ENCODE peak calls at places on chromosome 20, in nine cellular contexts. One of them, this sample, is unnamed. For H3K36me3, the result is how much of the 10 kb centered on the place peaks cover.

GRCh38 chr20:16501236-16501635 is 72.0 kb downstream of the KIF16B start:
- DNase-seq in fibroblast of lung: no peak
- DNase-seq in heart left ventricle: no peak
- DNase-seq in mucosa of descending colon: no peak
- DNase-seq in CD8-positive, alpha-beta T cell: no peak
- DNase-seq in hepatocyte: no peak
- DNase-seq in tibial artery: no peak
- DNase-seq in brain microvascular endothelial cell: no peak
- DNase-seq in A673: no peak
- DNase-seq in this sample: no peak

GRCh38 chr20:19495905-19496703 is 262.0 kb upstream of the RIN2 start:
- DNase-seq in fibroblast of lung: peak
- DNase-seq in mucosa of descending colon: no peak
- DNase-seq in A673: no peak
- DNase-seq in heart left ventricle: no peak
- DNase-seq in hepatocyte: no peak
- DNase-seq in brain microvascular endothelial cell: no peak
- DNase-seq in CD8-positive, alpha-beta T cell: no peak
- DNase-seq in tibial artery: peak
- DNase-seq in this sample: no peak

GRCh38 chr20:50548396-50548795 is 38.2 kb downstream of the PTPN1 start:
- DNase-seq in brain microvascular endothelial cell: no peak
- DNase-seq in hepatocyte: no peak
- DNase-seq in fibroblast of lung: no peak
- DNase-seq in mucosa of descending colon: peak
- DNase-seq in A673: no peak
- DNase-seq in CD8-positive, alpha-beta T cell: no peak
- DNase-seq in heart left ventricle: no peak
- DNase-seq in tibial artery: no peak
- DNase-seq in this sample: no peak

GRCh38 chr20:51934301-51935002 is 132.1 kb upstream of the SALL4 start:
- DNase-seq in fibroblast of lung: no peak
- DNase-seq in brain microvascular endothelial cell: no peak
- DNase-seq in hepatocyte: peak
- DNase-seq in heart left ventricle: no peak
- DNase-seq in tibial artery: no peak
- DNase-seq in CD8-positive, alpha-beta T cell: no peak
- DNase-seq in mucosa of descending colon: no peak
- DNase-seq in A673: peak
- DNase-seq in this sample: no peak

GRCh38 chr20:39960522-39961420 is 728.3 kb downstream of the MAFB start:
- DNase-seq in A673: peak
- DNase-seq in hepatocyte: no peak
- DNase-seq in heart left ventricle: no peak
- DNase-seq in tibial artery: no peak
- DNase-seq in mucosa of descending colon: no peak
- DNase-seq in brain microvascular endothelial cell: no peak
- DNase-seq in CD8-positive, alpha-beta T cell: no peak
- DNase-seq in fibroblast of lung: no peak
- DNase-seq in this sample: peak

GRCh38 chr20:45911486-45912343 is at the start of gene PLTP:
- DNase-seq in hepatocyte: peak
- DNase-seq in heart left ventricle: peak
- DNase-seq in A673: peak
- DNase-seq in mucosa of descending colon: peak
- DNase-seq in fibroblast of lung: peak
- DNase-seq in tibial artery: peak
- DNase-seq in CD8-positive, alpha-beta T cell: peak
- DNase-seq in brain microvascular endothelial cell: peak
- DNase-seq in this sample: peak

GRCh38 chr20:33789109-33789857 is 21.9 kb upstream of the CHMP4B start:
- DNase-seq in fibroblast of lung: peak
- DNase-seq in brain microvascular endothelial cell: peak
- DNase-seq in CD8-positive, alpha-beta T cell: no peak
- DNase-seq in mucosa of descending colon: peak
- DNase-seq in A673: no peak
- DNase-seq in heart left ventricle: peak
- DNase-seq in hepatocyte: peak
- DNase-seq in tibial artery: no peak
- DNase-seq in this sample: peak

GRCh38 chr20:23112595-23112994 is 26.5 kb upstream of the CD93 start:
- DNase-seq in heart left ventricle: no peak
- DNase-seq in brain microvascular endothelial cell: no peak
- DNase-seq in hepatocyte: no peak
- DNase-seq in A673: no peak
- DNase-seq in tibial artery: no peak
- DNase-seq in mucosa of descending colon: no peak
- DNase-seq in fibroblast of lung: no peak
- DNase-seq in CD8-positive, alpha-beta T cell: no peak
- DNase-seq in this sample: no peak

GRCh38 chr20:49569403-49570115 is 1.6 kb upstream of the PTGIS start:
- DNase-seq in A673: no peak
- DNase-seq in fibroblast of lung: peak
- DNase-seq in mucosa of descending colon: no peak
- DNase-seq in heart left ventricle: no peak
- DNase-seq in hepatocyte: no peak
- DNase-seq in tibial artery: peak
- DNase-seq in CD8-positive, alpha-beta T cell: no peak
- DNase-seq in brain microvascular endothelial cell: peak
- DNase-seq in this sample: peak

GRCh38 chr20:46062621-46063020 is 27.1 kb downstream of the NCOA5 start:
- DNase-seq in tibial artery: no peak
- DNase-seq in A673: no peak
- DNase-seq in mucosa of descending colon: no peak
- DNase-seq in fibroblast of lung: no peak
- DNase-seq in hepatocyte: no peak
- DNase-seq in CD8-positive, alpha-beta T cell: no peak
- DNase-seq in heart left ventricle: no peak
- DNase-seq in brain microvascular endothelial cell: no peak
- DNase-seq in this sample: no peak

GRCh38 chr20:1388706-1389483 is 4.0 kb downstream of the FKBP1A start:
- DNase-seq in mucosa of descending colon: no peak
- DNase-seq in hepatocyte: no peak
- DNase-seq in heart left ventricle: no peak
- DNase-seq in fibroblast of lung: no peak
- DNase-seq in CD8-positive, alpha-beta T cell: peak
- DNase-seq in tibial artery: no peak
- DNase-seq in A673: no peak
- DNase-seq in brain microvascular endothelial cell: no peak
- DNase-seq in this sample: no peak

GRCh38 chr20:44884907-44885391 is 556 bp upstream of the YWHAB start:
- DNase-seq in hepatocyte: no peak
- DNase-seq in brain microvascular endothelial cell: no peak
- DNase-seq in heart left ventricle: no peak
- DNase-seq in A673: no peak
- DNase-seq in fibroblast of lung: no peak
- DNase-seq in tibial artery: no peak
- DNase-seq in mucosa of descending colon: no peak
- DNase-seq in CD8-positive, alpha-beta T cell: no peak
- DNase-seq in this sample: no peak

GRCh38 chr20:15916623-15917022 is 656.6 kb downstream of the KIF16B start:
- DNase-seq in tibial artery: no peak
- DNase-seq in heart left ventricle: no peak
- DNase-seq in A673: no peak
- DNase-seq in fibroblast of lung: no peak
- DNase-seq in CD8-positive, alpha-beta T cell: no peak
- DNase-seq in brain microvascular endothelial cell: no peak
- DNase-seq in hepatocyte: no peak
- DNase-seq in mucosa of descending colon: no peak
- DNase-seq in this sample: no peak

GRCh38 chr20:47265984-47266383 is 90.5 kb downstream of the ZMYND8 start:
- DNase-seq in fibroblast of lung: no peak
- DNase-seq in heart left ventricle: no peak
- DNase-seq in mucosa of descending colon: no peak
- DNase-seq in tibial artery: no peak
- DNase-seq in A673: no peak
- DNase-seq in CD8-positive, alpha-beta T cell: no peak
- DNase-seq in brain microvascular endothelial cell: no peak
- DNase-seq in hepatocyte: no peak
- DNase-seq in this sample: no peak
- H3K36me3 ChIP-seq in fibroblast of lung: under half
- H3K36me3 ChIP-seq in heart left ventricle: under half
- H3K36me3 ChIP-seq in mucosa of descending colon: under half
- H3K36me3 ChIP-seq in tibial artery: under half
- H3K36me3 ChIP-seq in A673: under half
- H3K36me3 ChIP-seq in CD8-positive, alpha-beta T cell: under half
- H3K36me3 ChIP-seq in brain microvascular endothelial cell: half or more
- H3K36me3 ChIP-seq in hepatocyte: under half
- H3K36me3 ChIP-seq in this sample: half or more

GRCh38 chr20:62047666-62048345 is 17.9 kb downstream of the TAF4 start:
- DNase-seq in heart left ventricle: no peak
- DNase-seq in fibroblast of lung: no peak
- DNase-seq in CD8-positive, alpha-beta T cell: no peak
- DNase-seq in tibial artery: no peak
- DNase-seq in mucosa of descending colon: no peak
- DNase-seq in A673: no peak
- DNase-seq in hepatocyte: no peak
- DNase-seq in brain microvascular endothelial cell: no peak
- DNase-seq in this sample: no peak

GRCh38 chr20:62050166-62051120 is 15.2 kb downstream of the TAF4 start:
- DNase-seq in A673: no peak
- DNase-seq in tibial artery: no peak
- DNase-seq in CD8-positive, alpha-beta T cell: no peak
- DNase-seq in brain microvascular endothelial cell: no peak
- DNase-seq in hepatocyte: no peak
- DNase-seq in mucosa of descending colon: peak
- DNase-seq in fibroblast of lung: no peak
- DNase-seq in heart left ventricle: no peak
- DNase-seq in this sample: no peak

GRCh38 chr20:62048346-62048761 is 17.3 kb downstream of the TAF4 start:
- DNase-seq in brain microvascular endothelial cell: no peak
- DNase-seq in CD8-positive, alpha-beta T cell: no peak
- DNase-seq in A673: no peak
- DNase-seq in hepatocyte: no peak
- DNase-seq in mucosa of descending colon: no peak
- DNase-seq in heart left ventricle: no peak
- DNase-seq in tibial artery: no peak
- DNase-seq in fibroblast of lung: no peak
- DNase-seq in this sample: no peak

GRCh38 chr20:62048821-62049291 is 16.8 kb downstream of the TAF4 start:
- DNase-seq in A673: no peak
- DNase-seq in mucosa of descending colon: no peak
- DNase-seq in fibroblast of lung: no peak
- DNase-seq in tibial artery: no peak
- DNase-seq in CD8-positive, alpha-beta T cell: no peak
- DNase-seq in hepatocyte: no peak
- DNase-seq in brain microvascular endothelial cell: no peak
- DNase-seq in heart left ventricle: no peak
- DNase-seq in this sample: no peak

DNA sequence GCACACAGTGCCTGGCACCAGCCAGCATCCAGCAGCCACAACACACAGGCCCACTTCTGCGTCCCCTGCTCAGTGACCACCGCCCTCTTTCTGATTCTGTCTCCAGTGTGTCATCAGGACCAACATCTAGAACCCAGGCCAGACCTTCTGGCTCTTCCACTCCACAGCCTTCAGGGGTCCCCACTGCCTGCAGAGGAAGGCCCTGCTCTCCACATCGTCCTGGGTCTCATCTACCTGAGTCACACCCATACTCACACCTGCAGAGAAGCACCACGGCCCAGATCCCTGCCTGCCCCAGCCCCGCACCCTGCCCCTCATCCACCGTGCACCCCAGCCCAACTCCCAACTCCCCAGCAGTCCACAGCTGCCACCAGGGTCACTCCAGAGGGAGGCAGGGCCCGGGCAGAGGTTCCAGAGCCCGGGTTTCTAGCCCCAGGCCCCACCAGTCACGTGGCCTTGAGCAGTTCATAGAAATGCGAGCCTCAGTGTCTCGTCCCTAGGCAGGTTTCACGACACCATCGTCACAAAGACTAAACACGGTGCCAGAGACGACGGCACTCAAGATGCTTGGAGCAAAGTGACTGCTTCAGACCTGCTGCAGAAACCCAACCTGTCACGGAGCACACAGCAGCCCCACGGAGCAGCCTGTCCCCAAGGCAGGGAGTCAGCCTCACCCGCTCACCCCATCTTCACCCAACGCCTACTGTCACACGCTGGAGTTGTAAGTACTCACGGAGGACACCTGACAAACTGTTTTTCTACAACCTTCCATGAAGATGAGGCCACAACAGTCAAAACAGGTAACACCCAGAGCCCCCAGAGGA is 16.1 kb downstream of the TAF4 start:
- DNase-seq in mucosa of descending colon: no peak
- DNase-seq in fibroblast of lung: no peak
- DNase-seq in A673: no peak
- DNase-seq in hepatocyte: no peak
- DNase-seq in CD8-positive, alpha-beta T cell: no peak
- DNase-seq in brain microvascular endothelial cell: no peak
- DNase-seq in heart left ventricle: no peak
- DNase-seq in tibial artery: no peak
- DNase-seq in this sample: no peak
- H3K36me3 ChIP-seq in mucosa of descending colon: under half
- H3K36me3 ChIP-seq in fibroblast of lung: under half
- H3K36me3 ChIP-seq in A673: under half
- H3K36me3 ChIP-seq in hepatocyte: under half
- H3K36me3 ChIP-seq in CD8-positive, alpha-beta T cell: under half
- H3K36me3 ChIP-seq in brain microvascular endothelial cell: under half
- H3K36me3 ChIP-seq in heart left ventricle: under half
- H3K36me3 ChIP-seq in tibial artery: under half
- H3K36me3 ChIP-seq in this sample: under half

DNA sequence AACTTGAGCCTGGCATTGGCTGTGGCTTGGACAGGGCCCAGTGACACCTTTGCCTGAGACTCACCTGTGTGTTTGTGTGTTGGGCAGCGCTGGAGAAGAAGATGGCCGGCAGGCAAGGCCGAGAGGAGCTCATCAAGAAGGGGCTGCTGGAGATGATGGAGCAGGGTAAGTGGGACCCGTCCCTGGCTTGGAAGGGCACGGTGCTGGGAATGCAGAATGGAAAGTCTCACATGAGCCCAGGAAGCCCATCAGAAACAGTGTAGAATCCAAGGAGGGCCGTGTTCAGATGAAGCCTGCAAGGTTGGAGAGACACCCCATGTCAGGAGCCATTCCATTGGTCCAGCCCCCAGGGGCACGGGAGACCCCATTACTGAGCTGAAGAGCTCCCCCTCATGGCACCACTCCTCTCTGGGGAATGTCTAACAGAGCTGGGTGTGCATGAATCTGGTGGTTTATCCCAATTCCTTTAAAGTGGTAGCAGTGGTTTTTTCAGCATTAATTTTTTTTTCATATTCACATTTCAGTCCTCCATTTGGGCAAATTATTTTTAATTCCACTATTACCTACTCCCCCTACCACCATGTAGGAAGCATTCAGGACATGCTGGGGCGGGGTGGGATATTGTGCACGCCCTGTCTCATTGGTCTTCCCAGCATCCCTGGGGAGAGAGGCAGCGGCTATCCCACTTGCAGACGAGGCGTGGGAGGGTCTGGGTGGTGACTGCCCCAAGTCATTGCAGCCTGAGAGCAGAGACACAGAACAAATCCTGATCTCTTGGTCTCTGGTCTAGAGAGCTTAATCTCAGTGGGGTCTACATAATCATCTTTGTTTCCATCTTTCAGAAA is 143.6 kb downstream of the PHACTR3 start:
- DNase-seq in mucosa of descending colon: no peak
- DNase-seq in brain microvascular endothelial cell: no peak
- DNase-seq in tibial artery: no peak
- DNase-seq in CD8-positive, alpha-beta T cell: no peak
- DNase-seq in hepatocyte: no peak
- DNase-seq in A673: peak
- DNase-seq in fibroblast of lung: no peak
- DNase-seq in heart left ventricle: no peak
- DNase-seq in this sample: no peak
- H3K36me3 ChIP-seq in mucosa of descending colon: under half
- H3K36me3 ChIP-seq in brain microvascular endothelial cell: under half
- H3K36me3 ChIP-seq in tibial artery: under half
- H3K36me3 ChIP-seq in CD8-positive, alpha-beta T cell: under half
- H3K36me3 ChIP-seq in hepatocyte: under half
- H3K36me3 ChIP-seq in A673: under half
- H3K36me3 ChIP-seq in fibroblast of lung: under half
- H3K36me3 ChIP-seq in heart left ventricle: under half
- H3K36me3 ChIP-seq in this sample: under half

GRCh38 chr20:324177-325042 is 942 bp upstream of the SOX12 start:
- DNase-seq in mucosa of descending colon: peak
- DNase-seq in brain microvascular endothelial cell: peak
- DNase-seq in hepatocyte: peak
- DNase-seq in heart left ventricle: peak
- DNase-seq in tibial artery: peak
- DNase-seq in CD8-positive, alpha-beta T cell: peak
- DNase-seq in fibroblast of lung: peak
- DNase-seq in A673: peak
- DNase-seq in this sample: peak
- H3K36me3 ChIP-seq in mucosa of descending colon: under half
- H3K36me3 ChIP-seq in brain microvascular endothelial cell: under half
- H3K36me3 ChIP-seq in hepatocyte: under half
- H3K36me3 ChIP-seq in heart left ventricle: under half
- H3K36me3 ChIP-seq in tibial artery: under half
- H3K36me3 ChIP-seq in CD8-positive, alpha-beta T cell: under half
- H3K36me3 ChIP-seq in fibroblast of lung: under half
- H3K36me3 ChIP-seq in A673: under half
- H3K36me3 ChIP-seq in this sample: under half

This sample was measured in SJCRH30.